ENCODE peak calls at places on chromosomes 13 and 19, in six cellular contexts. Z is KBM-7, Q is GM06990, X is heart left ventricle, C is NAMALWA, K is psoas muscle. F is an unnamed sample.
A peak's percentile ranks its signal among the peaks of the same experiment; 100 is the strongest.

GRCh38 chr13:30165791-30166190 is 141.6 kb downstream of the KATNAL1 start:
- DNase-seq in K (peak; percentile 30), X (no peak), C (no peak), Z (no peak), Q (no peak), F (no peak)

GRCh38 chr13:65417953-65418352 is 1812.2 kb downstream of the PCDH9 start:
- DNase-seq in X (no peak), K (no peak), C (no peak), Z (no peak), Q (no peak), F (no peak)

GRCh38 chr19:10604460-10604980 is 17.4 kb upstream of the AP1M2 start:
- DNase-seq in K (no peak), Q (peak; percentile 49), Z (peak; percentile 39), X (peak; percentile 44), C (peak; percentile 78), F (peak; percentile 52)

GRCh38 chr19:54041969-54042606 is 21.6 kb downstream of the VSTM1 start:
- DNase-seq in Q (no peak), Z (no peak), K (no peak), C (no peak), X (no peak), F (no peak)

GRCh38 chr13:52638929-52639328 is 3.3 kb upstream of the HNRNPA1L2 start:
- DNase-seq in Q (no peak), Z (no peak), X (no peak), C (no peak), K (no peak), F (no peak)

GRCh38 chr19:19542507-19542906 is 4.4 kb downstream of the CILP2 start:
- DNase-seq in Q (no peak), Z (no peak), K (no peak), X (no peak), C (no peak), F (no peak)

GRCh38 chr19:39411832-39412099 is 703 bp upstream of the PLEKHG2 start:
- DNase-seq in K (peak; percentile 89), C (peak; percentile 97), Z (no peak), X (peak; percentile 90), Q (no peak), F (peak; percentile 89)

GRCh38 chr19:1651061-1651547 is 1.3 kb downstream of the TCF3 start:
- DNase-seq in K (no peak), X (no peak), C (peak; percentile 71), Z (peak; percentile 50), Q (peak; percentile 86), F (peak; percentile 56)

GRCh38 chr19:49475191-49475932 is 1.3 kb downstream of the FLT3LG start:
- DNase-seq in K (no peak), Z (no peak), X (no peak), Q (no peak), C (no peak), F (no peak)

GRCh38 chr13:33249066-33249465 is 36.5 kb downstream of the STARD13 start:
- DNase-seq in Z (no peak), C (no peak), X (no peak), K (no peak), Q (no peak), F (no peak)

GRCh38 chr19:21022996-21023395 is 2.5 kb downstream of the ZNF430 start:
- DNase-seq in X (no peak), K (no peak), Q (no peak), C (no peak), Z (no peak), F (no peak)

GRCh38 chr19:7177926-7178325 is 108.4 kb downstream of the ZNF557 start:
- DNase-seq in K (no peak), Z (no peak), X (no peak), C (no peak), Q (no peak), F (no peak)

GRCh38 chr13:34469212-34469983 is 472.7 kb upstream of the NBEA start:
- DNase-seq in X (no peak), Q (no peak), K (no peak), Z (no peak), C (no peak), F (no peak)

GRCh38 chr13:52784591-52785340 is 45.1 kb upstream of the CNMD start:
- DNase-seq in K (no peak), Q (no peak), C (no peak), X (no peak), Z (no peak), F (no peak)

GRCh38 chr19:51525731-51526130 is 5.7 kb downstream of the SIGLEC6 start:
- DNase-seq in C (no peak), Q (no peak), Z (no peak), X (no peak), K (no peak), F (no peak)

GRCh38 chr19:5809053-5809452 is 4.2 kb downstream of the NRTN start:
- DNase-seq in Z (no peak), C (no peak), Q (no peak), K (no peak), X (no peak), F (no peak)

GRCh38 chr13:50387124-50387581 is 371.9 kb downstream of the KCNRG start:
- DNase-seq in X (peak; percentile 64), Z (peak; percentile 32), C (peak; percentile 42), Q (no peak), K (peak; percentile 61), F (no peak)

GRCh38 chr19:3115916-3116602 is 19.8 kb upstream of the GNA15 start:
- DNase-seq in X (no peak), K (no peak), Q (no peak), C (no peak), Z (no peak), F (no peak)

GRCh38 chr19:34075661-34076091 is 96.6 kb upstream of the LSM14A start:
- DNase-seq in C (no peak), K (no peak), Q (no peak), Z (no peak), X (no peak), F (no peak)